ENCODE peak calls at places on chromosomes 6 and 20, in seven cellular contexts. A is breast epithelium; C is cardiac fibroblast; S is AG04450; J is GM06990; Q is CD8-positive, alpha-beta T cell; X is dorsolateral prefrontal cortex. I is an unnamed sample.

GRCh38 chr6:157403684-157404051 is 22.7 kb downstream of the ZDHHC14 start:
- DNase-seq in A (no peak), C (no peak), S (no peak), J (no peak), Q (no peak), X (no peak), I (no peak)

GRCh38 chr6:22826961-22827360 is 257.6 kb downstream of the HDGFL1 start:
- DNase-seq in A (no peak), C (no peak), S (no peak), J (no peak), Q (no peak), X (no peak), I (peak; percentile 71)

GRCh38 chr6:138526822-138527235 is 27.5 kb upstream of the NHSL1 start:
- DNase-seq in A (no peak), C (no peak), S (no peak), J (no peak), Q (no peak), X (no peak), I (peak; percentile 22)

GRCh38 chr6:41469951-41470340 is 76.2 kb upstream of the FOXP4 start:
- DNase-seq in A (no peak), C (no peak), S (no peak), J (no peak), Q (no peak), X (no peak), I (peak; percentile 14)

GRCh38 chr6:775863-776262 is 82.9 kb upstream of the EXOC2 start:
- DNase-seq in A (no peak), C (no peak), S (no peak), J (no peak), Q (no peak), X (no peak), I (no peak)

GRCh38 chr6:158707120-158707519 is 57.3 kb downstream of the SYTL3 start:
- DNase-seq in A (no peak), C (peak; percentile 55), S (no peak), J (no peak), Q (no peak), X (no peak), I (peak; percentile 49)

GRCh38 chr20:4227085-4227821 is 211.9 kb upstream of the RNF24 start:
- DNase-seq in A (no peak), C (peak; percentile 70), S (no peak), J (no peak), Q (no peak), X (no peak), I (peak; percentile 47)

GRCh38 chr6:136564170-136564569 is 13.9 kb upstream of the MAP7 start:
- DNase-seq in A (no peak), C (no peak), S (no peak), J (no peak), Q (no peak), X (no peak), I (no peak)

GRCh38 chr6:136611133-136611532 is 60.9 kb upstream of the MAP7 start:
- DNase-seq in A (no peak), C (no peak), S (no peak), J (no peak), Q (no peak), X (no peak), I (no peak)

GRCh38 chr6:90820436-90820835 is 233.6 kb upstream of the MAP3K7 start:
- DNase-seq in A (no peak), C (no peak), S (no peak), J (no peak), Q (no peak), X (no peak), I (no peak)

GRCh38 chr6:45808041-45808440 is 207.6 kb downstream of the CLIC5 start:
- DNase-seq in A (no peak), C (no peak), S (no peak), J (no peak), Q (no peak), X (no peak), I (no peak)

GRCh38 chr6:71047401-71047800 is 90.5 kb upstream of the B3GAT2 start:
- DNase-seq in A (no peak), C (no peak), S (no peak), J (no peak), Q (no peak), X (no peak), I (no peak)

GRCh38 chr6:112337209-112337638 is 9.9 kb upstream of the RFPL4B start:
- DNase-seq in A (no peak), C (peak; percentile 87), S (peak; percentile 52), J (no peak), Q (no peak), X (peak; percentile 71), I (peak; percentile 81)

GRCh38 chr6:3732345-3733141 is 19.0 kb downstream of the PXDC1 start:
- DNase-seq in A (peak; percentile 87), C (peak; percentile 94), S (peak; percentile 76), J (no peak), Q (peak; percentile 83), X (peak; percentile 86), I (peak; percentile 86)

GRCh38 chr6:136201735-136202134 is 48.4 kb downstream of the MTFR2 start:
- DNase-seq in A (no peak), C (no peak), S (no peak), J (no peak), Q (no peak), X (no peak), I (peak; percentile 23)

GRCh38 chr20:25120462-25120861 is 38.5 kb upstream of the VSX1 start:
- DNase-seq in A (no peak), C (no peak), S (no peak), J (no peak), Q (no peak), X (no peak), I (no peak)

GRCh38 chr6:83176256-83176655 is 16.8 kb downstream of the PGM3 start:
- DNase-seq in A (no peak), C (no peak), S (no peak), J (no peak), Q (no peak), X (no peak), I (no peak)

GRCh38 chr20:52082612-52083011 is 109.0 kb downstream of the ZFP64 start:
- DNase-seq in A (no peak), C (no peak), S (no peak), J (no peak), Q (no peak), X (no peak), I (peak; percentile 14)

GRCh38 chr6:137677714-137678113 is 183.5 kb upstream of the OLIG3 start:
- DNase-seq in A (no peak), C (peak; percentile 20), S (no peak), J (no peak), Q (no peak), X (no peak), I (no peak)

GRCh38 chr6:84738996-84739865 is 25.2 kb downstream of the TBX18 start:
- DNase-seq in A (no peak), C (no peak), S (no peak), J (no peak), Q (no peak), X (no peak), I (no peak)

GRCh38 chr6:128282956-128283355 is 237.4 kb downstream of the PTPRK start:
- DNase-seq in A (no peak), C (no peak), S (no peak), J (no peak), Q (no peak), X (no peak), I (no peak)

GRCh38 chr6:21738180-21739094 is 144.9 kb downstream of the SOX4 start:
- DNase-seq in A (peak; percentile 68), C (no peak), S (no peak), J (no peak), Q (no peak), X (no peak), I (peak; percentile 33)

GRCh38 chr20:63533388-63533787 is 3.8 kb downstream of the PTK6 start:
- DNase-seq in A (no peak), C (no peak), S (no peak), J (no peak), Q (no peak), X (no peak), I (no peak)
- TF ChIP-seq CTCF in A (no peak), C (no peak), S (no peak), J (no peak), Q (no peak), X (no peak), I (no peak)

GRCh38 chr6:74946961-74947360 is 258.9 kb downstream of the COL12A1 start:
- DNase-seq in A (no peak), C (peak; percentile 58), S (peak; percentile 32), J (no peak), Q (no peak), X (no peak), I (peak; percentile 82)
- H3K4me3 ChIP-seq in A (no peak overlapping the region), C (no peak overlapping the region), S (peak overlapping the region; percentile 11), J (no peak overlapping the region), Q (no peak overlapping the region), X (no peak overlapping the region), I (peak overlapping the region; percentile 13)

DNA sequence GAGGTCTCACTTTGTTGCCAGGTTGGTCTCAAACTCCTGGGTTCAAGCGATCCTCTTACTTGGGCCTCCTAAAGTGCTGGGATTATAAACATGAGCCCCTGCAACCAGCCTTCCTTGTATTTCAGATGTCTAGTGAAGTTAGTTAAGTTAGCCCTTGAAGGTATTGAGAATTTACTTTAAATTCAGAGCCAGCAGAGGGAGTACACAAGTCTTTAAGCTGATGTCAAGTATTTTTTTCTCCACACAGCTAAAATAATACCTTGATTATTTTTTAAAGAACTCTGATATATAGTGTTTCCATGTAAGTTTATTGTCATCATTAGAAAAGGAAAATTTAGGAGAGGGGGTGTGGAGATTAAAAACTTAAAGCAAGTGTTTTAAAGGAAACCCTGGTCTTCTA is 9.8 kb downstream of the FOXO3 start:
- DNase-seq in A (no peak), C (peak; percentile 42), S (no peak), J (no peak), Q (no peak), X (no peak), I (peak; percentile 40)
- TF ChIP-seq CTCF in A (no peak), C (no peak), S (peak; percentile 41), J (peak; percentile 10), Q (no peak), X (no peak), I (peak; percentile 9)

GRCh38 chr20:48284837-48285236 is 499.6 kb upstream of the SULF2 start:
- DNase-seq in A (no peak), C (peak; percentile 19), S (peak; percentile 20), J (no peak), Q (no peak), X (no peak), I (no peak)
- H3K4me3 ChIP-seq in A (no peak overlapping the region), C (no peak overlapping the region), S (no peak overlapping the region), J (no peak overlapping the region), Q (no peak overlapping the region), X (no peak overlapping the region), I (no peak overlapping the region)

GRCh38 chr20:48621256-48622078 is 206.3 kb downstream of the PREX1 start:
- DNase-seq in A (no peak), C (no peak), S (no peak), J (no peak), Q (no peak), X (no peak), I (no peak)
- TF ChIP-seq CTCF in A (no peak), C (no peak), S (no peak), J (no peak), Q (peak; percentile 20), X (no peak), I (no peak)